ENCODE peak calls at places on chromosome 1, in seven cellular contexts. F, S, E, M, G, T and B are unnamed samples.

GRCh38 chr1:39933956-39934941 is 20.7 kb upstream of the MFSD2A start:
- DNase-seq in T (no peak), E (peak; percentile 97), M (peak; percentile 96), S (peak; percentile 86), F (no peak), G (no peak), B (no peak)

GRCh38 chr1:174956976-174957375 is 42.8 kb upstream of the CACYBP start:
- DNase-seq in M (no peak), S (no peak), E (no peak), T (no peak), G (peak; percentile 24), F (no peak), B (no peak)

GRCh38 chr1:10856863-10857598 is 60.6 kb upstream of the CASZ1 start:
- DNase-seq in E (no peak), T (no peak), S (no peak), G (no peak), F (no peak), M (no peak), B (no peak)

GRCh38 chr1:212566522-212567479 is 41.8 kb upstream of the ATF3 start:
- DNase-seq in E (peak; percentile 86), F (no peak), S (no peak), T (peak; percentile 86), G (peak; percentile 96), M (peak; percentile 45), B (peak; percentile 87)

GRCh38 chr1:200610846-200611245 is 9.7 kb downstream of the KIF14 start:
- DNase-seq in G (peak; percentile 63), S (no peak), M (peak; percentile 56), F (no peak), E (no peak), T (no peak), B (no peak)

GRCh38 chr1:30087465-30087864 is 635.9 kb downstream of the MATN1 start:
- DNase-seq in M (no peak), S (no peak), G (peak; percentile 58), T (no peak), E (no peak), F (no peak), B (no peak)

GRCh38 chr1:143698016-143698415 is 273.8 kb downstream of the FAM72C start:
- DNase-seq in S (peak; percentile 69), E (peak; percentile 43), F (no peak), G (peak; percentile 25), T (no peak), M (no peak), B (no peak)

GRCh38 chr1:248856176-248856575 is 2.7 kb downstream of the ZNF692 start:
- DNase-seq in F (no peak), G (no peak), S (no peak), E (no peak), M (no peak), T (no peak), B (no peak)

GRCh38 chr1:16396591-16396990 is 29.5 kb downstream of the SZRD1 start:
- DNase-seq in F (no peak), M (peak; percentile 72), T (no peak), G (no peak), S (no peak), E (no peak), B (no peak)

GRCh38 chr1:18962121-18962721 is 5.7 kb upstream of the IFFO2 start:
- DNase-seq in F (no peak), S (peak; percentile 39), T (no peak), G (no peak), M (no peak), E (peak; percentile 27), B (no peak)

GRCh38 chr1:240004086-240004749 is 87.5 kb upstream of the FMN2 start:
- DNase-seq in F (no peak), T (peak; percentile 68), S (no peak), G (no peak), E (peak; percentile 15), M (no peak), B (no peak)

GRCh38 chr1:218967836-218968235 is 205.8 kb upstream of the LYPLAL1 start:
- DNase-seq in G (no peak), S (no peak), M (no peak), T (peak; percentile 8), E (no peak), F (no peak), B (no peak)

GRCh38 chr1:182835811-182836210 is 3.3 kb upstream of the DHX9 start:
- DNase-seq in T (no peak), F (no peak), M (no peak), G (no peak), S (no peak), E (no peak), B (no peak)